ENCODE peak calls at places on chromosome 3, in four cellular contexts. One of them, this sample, is unnamed.

GRCh38 chr3:176776622-176777021 is 420.7 kb downstream of the TBL1XR1 start:
- DNase-seq in T follicular helper cell: no peak
- DNase-seq in ACHN: no peak
- DNase-seq in AG08395: no peak
- DNase-seq in this sample: no peak

GRCh38 chr3:187263270-187263669 is 28.3 kb downstream of the MASP1 start:
- DNase-seq in ACHN: no peak
- DNase-seq in AG08395: peak; percentile 19
- DNase-seq in T follicular helper cell: no peak
- DNase-seq in this sample: no peak

GRCh38 chr3:170222647-170223541 is 670 bp downstream of the PRKCI start:
- DNase-seq in T follicular helper cell: peak; percentile 15
- DNase-seq in ACHN: peak; percentile 28
- DNase-seq in AG08395: peak; percentile 32
- DNase-seq in this sample: peak; percentile 41

GRCh38 chr3:53643757-53644156 is 149.3 kb downstream of the CACNA1D start:
- DNase-seq in ACHN: no peak
- DNase-seq in AG08395: no peak
- DNase-seq in T follicular helper cell: no peak
- DNase-seq in this sample: no peak

GRCh38 chr3:12318758-12319621 is 30.1 kb downstream of the PPARG start:
- DNase-seq in T follicular helper cell: no peak
- DNase-seq in ACHN: no peak
- DNase-seq in AG08395: no peak
- DNase-seq in this sample: no peak

GRCh38 chr3:45048244-45048643 is 22.1 kb downstream of the CLEC3B start:
- DNase-seq in AG08395: peak; percentile 60
- DNase-seq in ACHN: no peak
- DNase-seq in T follicular helper cell: no peak
- DNase-seq in this sample: no peak

GRCh38 chr3:149579838-149580542 is 77.8 kb downstream of the WWTR1 start:
- DNase-seq in ACHN: no peak
- DNase-seq in T follicular helper cell: no peak
- DNase-seq in AG08395: peak; percentile 15
- DNase-seq in this sample: no peak

GRCh38 chr3:123385072-123385471 is 63.8 kb downstream of the ADCY5 start:
- DNase-seq in T follicular helper cell: no peak
- DNase-seq in AG08395: no peak
- DNase-seq in ACHN: no peak
- DNase-seq in this sample: no peak

GRCh38 chr3:86837871-86838270 is 153.1 kb downstream of the VGLL3 start:
- DNase-seq in AG08395: no peak
- DNase-seq in ACHN: no peak
- DNase-seq in T follicular helper cell: no peak
- DNase-seq in this sample: no peak

GRCh38 chr3:129824926-129825541 is 68.5 kb downstream of the TMCC1 start:
- DNase-seq in AG08395: peak; percentile 43
- DNase-seq in T follicular helper cell: peak; percentile 18
- DNase-seq in ACHN: peak; percentile 62
- DNase-seq in this sample: peak; percentile 22

GRCh38 chr3:40055956-40056355 is 246.5 kb downstream of the MYRIP start:
- DNase-seq in ACHN: no peak
- DNase-seq in T follicular helper cell: no peak
- DNase-seq in AG08395: no peak
- DNase-seq in this sample: no peak

GRCh38 chr3:66444146-66444644 is 56.6 kb downstream of the LRIG1 start:
- DNase-seq in ACHN: no peak
- DNase-seq in AG08395: no peak
- DNase-seq in T follicular helper cell: no peak
- DNase-seq in this sample: no peak

GRCh38 chr3:107796786-107797185 is 274.0 kb downstream of the BBX start:
- DNase-seq in AG08395: peak; percentile 24
- DNase-seq in ACHN: no peak
- DNase-seq in T follicular helper cell: no peak
- DNase-seq in this sample: no peak

GRCh38 chr3:193902557-193903256 is 233.2 kb upstream of the HES1 start:
- DNase-seq in AG08395: no peak
- DNase-seq in ACHN: no peak
- DNase-seq in T follicular helper cell: no peak
- DNase-seq in this sample: no peak

GRCh38 chr3:98657429-98657828 is 64.0 kb upstream of the CPOX start:
- DNase-seq in AG08395: no peak
- DNase-seq in T follicular helper cell: peak; percentile 6
- DNase-seq in ACHN: peak; percentile 19
- DNase-seq in this sample: no peak

GRCh38 chr3:143443851-143444331 is 324.3 kb downstream of the CHST2 start:
- DNase-seq in T follicular helper cell: no peak
- DNase-seq in ACHN: peak; percentile 93
- DNase-seq in AG08395: peak; percentile 93
- DNase-seq in this sample: peak; percentile 63

GRCh38 chr3:72660270-72661114 is 187.8 kb downstream of the SHQ1 start:
- DNase-seq in T follicular helper cell: no peak
- DNase-seq in ACHN: no peak
- DNase-seq in AG08395: no peak
- DNase-seq in this sample: no peak

GRCh38 chr3:51358981-51359380 is 26.1 kb upstream of the MANF start:
- DNase-seq in AG08395: no peak
- DNase-seq in ACHN: no peak
- DNase-seq in T follicular helper cell: no peak
- DNase-seq in this sample: no peak

GRCh38 chr3:78979083-78979482 is 788.7 kb downstream of the ROBO1 start:
- DNase-seq in AG08395: no peak
- DNase-seq in ACHN: no peak
- DNase-seq in T follicular helper cell: no peak
- DNase-seq in this sample: no peak

GRCh38 chr3:158086776-158087175 is 19.4 kb downstream of the SHOX2 start:
- DNase-seq in ACHN: no peak
- DNase-seq in T follicular helper cell: no peak
- DNase-seq in AG08395: no peak
- DNase-seq in this sample: no peak

GRCh38 chr3:155423526-155423925 is 130.0 kb upstream of the STRIT1 start:
- DNase-seq in AG08395: no peak
- DNase-seq in T follicular helper cell: no peak
- DNase-seq in ACHN: no peak
- DNase-seq in this sample: no peak

GRCh38 chr3:25355034-25355898 is 72.8 kb upstream of the RARB start:
- DNase-seq in AG08395: no peak
- DNase-seq in T follicular helper cell: no peak
- DNase-seq in ACHN: no peak
- DNase-seq in this sample: no peak

GRCh38 chr3:16300282-16300681 is 35.3 kb downstream of the OXNAD1 start:
- DNase-seq in AG08395: no peak
- DNase-seq in T follicular helper cell: no peak
- DNase-seq in ACHN: no peak
- DNase-seq in this sample: no peak

GRCh38 chr3:173653781-173654180 is 256.2 kb downstream of the NLGN1 start:
- DNase-seq in T follicular helper cell: no peak
- DNase-seq in AG08395: no peak
- DNase-seq in ACHN: no peak
- DNase-seq in this sample: no peak

GRCh38 chr3:141275032-141275422 is 43.4 kb downstream of the PXYLP1 start:
- DNase-seq in T follicular helper cell: no peak
- DNase-seq in AG08395: peak; percentile 75
- DNase-seq in ACHN: no peak
- DNase-seq in this sample: no peak

GRCh38 chr3:42683875-42684593 is 1.3 kb upstream of the KLHL40 start:
- DNase-seq in AG08395: peak; percentile 98
- DNase-seq in ACHN: peak; percentile 76
- DNase-seq in T follicular helper cell: no peak
- DNase-seq in this sample: peak; percentile 90

GRCh38 chr3:186757686-186758220 is 25.6 kb upstream of the EIF4A2 start:
- DNase-seq in T follicular helper cell: no peak
- DNase-seq in AG08395: no peak
- DNase-seq in ACHN: no peak
- DNase-seq in this sample: no peak

GRCh38 chr3:147361671-147362420 is 44.5 kb downstream of the ZIC4 start:
- DNase-seq in ACHN: peak; percentile 27
- DNase-seq in T follicular helper cell: no peak
- DNase-seq in AG08395: no peak
- DNase-seq in this sample: peak; percentile 40

GRCh38 chr3:98325055-98325454 is 28.6 kb upstream of the OR5K4 start:
- DNase-seq in ACHN: no peak
- DNase-seq in AG08395: no peak
- DNase-seq in T follicular helper cell: no peak
- DNase-seq in this sample: no peak

GRCh38 chr3:36876181-36876936 is 68.5 kb downstream of the TRANK1 start:
- DNase-seq in AG08395: no peak
- DNase-seq in ACHN: no peak
- DNase-seq in T follicular helper cell: no peak
- DNase-seq in this sample: no peak